ENCODE peak calls at places on chromosome 11, in seven cellular contexts. One of them, this sample, is unnamed.

GRCh38 chr11:67303989-67304411 is 670 bp downstream of the SSH3 start:
- DNase-seq in GM12865: no peak
- DNase-seq in HAP-1: peak
- DNase-seq in cardiac fibroblast: peak
- DNase-seq in AG09309: no peak
- DNase-seq in SJSA1: no peak
- DNase-seq in mammary epithelial cell: peak
- DNase-seq in this sample: no peak

GRCh38 chr11:63592975-63593395 is 21.2 kb downstream of the PLAAT3 start:
- DNase-seq in mammary epithelial cell: no peak
- DNase-seq in GM12865: peak
- DNase-seq in cardiac fibroblast: peak
- DNase-seq in AG09309: no peak
- DNase-seq in SJSA1: peak
- DNase-seq in HAP-1: peak
- DNase-seq in this sample: no peak

GRCh38 chr11:130157111-130157510 is 2.5 kb upstream of the ST14 start:
- DNase-seq in GM12865: no peak
- DNase-seq in cardiac fibroblast: peak
- DNase-seq in mammary epithelial cell: no peak
- DNase-seq in SJSA1: no peak
- DNase-seq in HAP-1: no peak
- DNase-seq in AG09309: no peak
- DNase-seq in this sample: no peak

GRCh38 chr11:121295246-121296007 is 2.9 kb downstream of the SC5D start:
- DNase-seq in HAP-1: no peak
- DNase-seq in mammary epithelial cell: no peak
- DNase-seq in cardiac fibroblast: no peak
- DNase-seq in AG09309: no peak
- DNase-seq in GM12865: no peak
- DNase-seq in SJSA1: no peak
- DNase-seq in this sample: no peak

GRCh38 chr11:8832571-8833260 is 78.3 kb upstream of the AKIP1 start:
- DNase-seq in HAP-1: no peak
- DNase-seq in GM12865: peak
- DNase-seq in mammary epithelial cell: peak
- DNase-seq in SJSA1: peak
- DNase-seq in cardiac fibroblast: peak
- DNase-seq in AG09309: no peak
- DNase-seq in this sample: no peak

GRCh38 chr11:70203749-70204465 is 811 bp downstream of the FADD start:
- DNase-seq in HAP-1: peak
- DNase-seq in cardiac fibroblast: peak
- DNase-seq in SJSA1: peak
- DNase-seq in mammary epithelial cell: peak
- DNase-seq in AG09309: peak
- DNase-seq in GM12865: peak
- DNase-seq in this sample: peak

GRCh38 chr11:122690801-122691649 is 35.5 kb downstream of the UBASH3B start:
- DNase-seq in HAP-1: no peak
- DNase-seq in mammary epithelial cell: no peak
- DNase-seq in SJSA1: no peak
- DNase-seq in GM12865: no peak
- DNase-seq in cardiac fibroblast: peak
- DNase-seq in AG09309: no peak
- DNase-seq in this sample: no peak

GRCh38 chr11:72812968-72813739 is 1.1 kb upstream of the ATG16L2 start:
- DNase-seq in cardiac fibroblast: peak
- DNase-seq in SJSA1: peak
- DNase-seq in HAP-1: peak
- DNase-seq in GM12865: peak
- DNase-seq in mammary epithelial cell: peak
- DNase-seq in AG09309: no peak
- DNase-seq in this sample: no peak

GRCh38 chr11:46513934-46514342 is 79.9 kb downstream of the AMBRA1 start:
- DNase-seq in SJSA1: no peak
- DNase-seq in mammary epithelial cell: peak
- DNase-seq in AG09309: no peak
- DNase-seq in GM12865: no peak
- DNase-seq in HAP-1: no peak
- DNase-seq in cardiac fibroblast: peak
- DNase-seq in this sample: no peak

GRCh38 chr11:71472357-71472885 is 19.4 kb downstream of the NADSYN1 start:
- DNase-seq in SJSA1: no peak
- DNase-seq in cardiac fibroblast: no peak
- DNase-seq in GM12865: no peak
- DNase-seq in AG09309: no peak
- DNase-seq in HAP-1: no peak
- DNase-seq in mammary epithelial cell: no peak
- DNase-seq in this sample: no peak

GRCh38 chr11:104570088-104570701 is 328.1 kb downstream of the CASP12 start:
- DNase-seq in AG09309: no peak
- DNase-seq in GM12865: no peak
- DNase-seq in HAP-1: no peak
- DNase-seq in cardiac fibroblast: peak
- DNase-seq in SJSA1: no peak
- DNase-seq in mammary epithelial cell: peak
- DNase-seq in this sample: peak

GRCh38 chr11:28674432-28675076 is 566.4 kb downstream of the METTL15 start:
- DNase-seq in mammary epithelial cell: no peak
- DNase-seq in cardiac fibroblast: peak
- DNase-seq in HAP-1: peak
- DNase-seq in GM12865: peak
- DNase-seq in AG09309: peak
- DNase-seq in SJSA1: no peak
- DNase-seq in this sample: peak

GRCh38 chr11:66068923-66069714 is 953 bp upstream of the PACS1 start:
- DNase-seq in HAP-1: no peak
- DNase-seq in GM12865: peak
- DNase-seq in cardiac fibroblast: peak
- DNase-seq in SJSA1: peak
- DNase-seq in AG09309: peak
- DNase-seq in mammary epithelial cell: peak
- DNase-seq in this sample: peak

GRCh38 chr11:72179049-72179803 is 12.7 kb upstream of the FOLR1 start:
- DNase-seq in AG09309: no peak
- DNase-seq in SJSA1: no peak
- DNase-seq in cardiac fibroblast: no peak
- DNase-seq in mammary epithelial cell: no peak
- DNase-seq in HAP-1: no peak
- DNase-seq in GM12865: no peak
- DNase-seq in this sample: no peak

GRCh38 chr11:96246718-96247540 is 96.1 kb downstream of the MAML2 start:
- DNase-seq in AG09309: peak
- DNase-seq in SJSA1: no peak
- DNase-seq in cardiac fibroblast: no peak
- DNase-seq in HAP-1: no peak
- DNase-seq in mammary epithelial cell: peak
- DNase-seq in GM12865: no peak
- DNase-seq in this sample: peak

DNA sequence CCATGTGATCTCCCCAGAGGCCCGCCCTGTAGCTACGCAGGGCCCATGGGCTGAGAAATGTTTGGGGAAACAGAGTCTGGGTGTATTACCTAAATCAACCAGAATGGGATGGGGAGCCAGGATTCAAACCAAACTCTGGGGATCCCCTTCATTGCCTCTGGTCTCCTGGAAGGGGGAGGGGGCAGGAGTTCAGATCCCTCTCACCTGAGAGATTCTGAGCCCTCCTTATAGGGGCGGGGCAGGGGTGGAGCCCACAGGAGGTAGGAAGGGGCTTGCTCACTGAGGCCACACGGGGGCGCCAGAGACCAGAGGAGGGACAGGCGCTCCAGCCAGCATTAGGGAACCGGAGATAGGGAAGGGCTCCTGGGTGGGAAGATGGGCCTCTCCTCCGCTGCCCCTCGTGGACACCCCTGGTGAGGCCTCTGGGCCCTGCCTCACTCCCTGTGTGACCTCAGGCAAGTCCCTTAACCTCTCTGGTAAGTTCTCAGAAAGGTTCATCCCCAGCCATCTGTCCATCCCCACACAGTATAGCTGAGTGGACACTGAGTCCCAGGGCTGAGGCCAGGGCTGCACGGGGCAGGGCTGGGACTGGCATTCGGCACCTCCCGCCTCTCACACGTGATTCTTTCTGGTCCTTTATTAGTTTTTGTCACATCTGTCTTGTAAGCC is 2.7 kb upstream of the CDC42BPG start:
- DNase-seq in cardiac fibroblast: peak
- DNase-seq in mammary epithelial cell: peak
- DNase-seq in SJSA1: peak
- DNase-seq in GM12865: peak
- DNase-seq in AG09309: no peak
- DNase-seq in HAP-1: peak
- DNase-seq in this sample: peak
- H3K4me3 ChIP-seq in cardiac fibroblast: no peak
- H3K4me3 ChIP-seq in mammary epithelial cell: no peak
- H3K4me3 ChIP-seq in SJSA1: no peak
- H3K4me3 ChIP-seq in GM12865: no peak
- H3K4me3 ChIP-seq in AG09309: no peak
- H3K4me3 ChIP-seq in HAP-1: no peak
- H3K4me3 ChIP-seq in this sample: no peak

DNA sequence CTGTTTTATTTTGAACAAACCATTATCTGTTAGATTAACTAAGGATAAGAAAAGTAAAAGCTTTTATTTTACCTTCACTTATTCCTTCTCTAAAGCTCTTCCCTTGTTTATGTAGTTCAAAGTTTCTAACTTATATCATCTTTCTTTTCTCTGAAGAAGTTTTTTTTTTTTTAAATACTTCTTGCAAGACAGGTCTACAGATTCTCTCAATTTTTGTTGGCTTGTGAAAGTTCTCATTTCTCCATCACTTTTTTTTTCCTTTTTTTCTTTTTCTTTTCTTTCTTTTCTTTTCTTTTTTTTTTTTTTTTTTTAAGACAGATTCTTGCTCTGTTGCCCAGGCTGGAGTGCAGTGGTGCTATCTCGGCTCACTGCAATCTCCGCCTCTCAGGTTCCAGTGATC is 4.7 kb upstream of the TREH start:
- DNase-seq in AG09309: no peak
- DNase-seq in cardiac fibroblast: no peak
- DNase-seq in mammary epithelial cell: no peak
- DNase-seq in GM12865: no peak
- DNase-seq in SJSA1: no peak
- DNase-seq in HAP-1: no peak
- DNase-seq in this sample: no peak
- H3K4me3 ChIP-seq in AG09309: no peak
- H3K4me3 ChIP-seq in cardiac fibroblast: no peak
- H3K4me3 ChIP-seq in mammary epithelial cell: no peak
- H3K4me3 ChIP-seq in GM12865: no peak
- H3K4me3 ChIP-seq in SJSA1: no peak
- H3K4me3 ChIP-seq in HAP-1: no peak
- H3K4me3 ChIP-seq in this sample: no peak

GRCh38 chr11:85945788-85946187 is 90.6 kb downstream of the CCDC83 start:
- DNase-seq in cardiac fibroblast: no peak
- DNase-seq in HAP-1: no peak
- DNase-seq in GM12865: peak
- DNase-seq in AG09309: no peak
- DNase-seq in mammary epithelial cell: no peak
- DNase-seq in SJSA1: no peak
- DNase-seq in this sample: no peak
- H3K4me3 ChIP-seq in cardiac fibroblast: no peak
- H3K4me3 ChIP-seq in HAP-1: no peak
- H3K4me3 ChIP-seq in GM12865: no peak
- H3K4me3 ChIP-seq in AG09309: no peak
- H3K4me3 ChIP-seq in mammary epithelial cell: no peak
- H3K4me3 ChIP-seq in SJSA1: no peak
- H3K4me3 ChIP-seq in this sample: no peak

GRCh38 chr11:57680552-57680874 is 12.6 kb downstream of the ZDHHC5 start:
- DNase-seq in AG09309: no peak
- DNase-seq in SJSA1: no peak
- DNase-seq in cardiac fibroblast: peak
- DNase-seq in GM12865: no peak
- DNase-seq in HAP-1: no peak
- DNase-seq in mammary epithelial cell: peak
- DNase-seq in this sample: no peak
- H3K4me3 ChIP-seq in AG09309: no peak
- H3K4me3 ChIP-seq in SJSA1: no peak
- H3K4me3 ChIP-seq in cardiac fibroblast: no peak
- H3K4me3 ChIP-seq in GM12865: no peak
- H3K4me3 ChIP-seq in HAP-1: no peak
- H3K4me3 ChIP-seq in mammary epithelial cell: no peak
- H3K4me3 ChIP-seq in this sample: no peak

This sample was measured in skeletal muscle cell.